ENCODE peak calls at places on chromosomes 7 and 10, in seven cellular contexts. M is heart left ventricle, O is foreskin fibroblast, L is Peyer's patch, D is cardiac fibroblast, K is mammary epithelial cell, J is RWPE2. I is an unnamed sample.

GRCh38 chr7:73519867-73520672 is 2.0 kb downstream of the BAZ1B start:
- DNase-seq in M (no peak), O (no peak), L (no peak), D (peak; percentile 25), K (peak; percentile 4), J (peak; percentile 12), I (no peak)

GRCh38 chr7:37643876-37644275 is 39.7 kb upstream of the GPR141 start:
- DNase-seq in M (no peak), O (no peak), L (no peak), D (no peak), K (no peak), J (no peak), I (no peak)

GRCh38 chr10:77641344-77641743 is 3.7 kb upstream of the KCNMA1 start:
- DNase-seq in M (no peak), O (no peak), L (no peak), D (no peak), K (no peak), J (no peak), I (no peak)

GRCh38 chr10:81918766-81919165 is 43.8 kb downstream of the NRG3 start:
- DNase-seq in M (no peak), O (no peak), L (no peak), D (no peak), K (no peak), J (no peak), I (no peak)

GRCh38 chr10:124741922-124742417 is 2.2 kb downstream of the FAM53B start:
- DNase-seq in M (peak; percentile 45), O (no peak), L (peak; percentile 76), D (no peak), K (peak; percentile 14), J (no peak), I (no peak)

GRCh38 chr7:98085674-98086073 is 21.0 kb upstream of the LMTK2 start:
- DNase-seq in M (no peak), O (no peak), L (no peak), D (no peak), K (peak; percentile 23), J (no peak), I (no peak)

GRCh38 chr10:71448146-71448545 is 51.4 kb downstream of the CDH23 start:
- DNase-seq in M (no peak), O (no peak), L (no peak), D (no peak), K (no peak), J (no peak), I (no peak)

GRCh38 chr10:3812141-3812540 is 27.1 kb upstream of the KLF6 start:
- DNase-seq in M (no peak), O (no peak), L (no peak), D (no peak), K (no peak), J (no peak), I (no peak)

GRCh38 chr10:91424016-91424415 is 13.9 kb downstream of the HECTD2 start:
- DNase-seq in M (no peak), O (no peak), L (no peak), D (peak; percentile 33), K (peak; percentile 40), J (no peak), I (no peak)

GRCh38 chr10:28036587-28036986 is 37.7 kb upstream of the ODAD2 start:
- DNase-seq in M (no peak), O (peak; percentile 47), L (no peak), D (no peak), K (no peak), J (no peak), I (peak; percentile 66)

GRCh38 chr7:78605131-78605530 is 806.6 kb downstream of the PHTF2 start:
- DNase-seq in M (no peak), O (peak; percentile 4), L (no peak), D (peak; percentile 33), K (no peak), J (no peak), I (no peak)

GRCh38 chr10:86265236-86265876 is 101.2 kb downstream of the GRID1 start:
- DNase-seq in M (no peak), O (no peak), L (peak; percentile 9), D (no peak), K (no peak), J (peak; percentile 6), I (no peak)

GRCh38 chr10:56346845-56347415 is 14.1 kb downstream of the ZWINT start:
- DNase-seq in M (no peak), O (no peak), L (no peak), D (peak; percentile 24), K (peak; percentile 47), J (no peak), I (peak; percentile 9)

GRCh38 chr7:94223375-94224084 is 171.2 kb upstream of the COL1A2 start:
- DNase-seq in M (no peak), O (peak; percentile 50), L (no peak), D (peak; percentile 81), K (peak; percentile 67), J (no peak), I (no peak)

GRCh38 chr10:72056113-72056512 is 32.2 kb downstream of the SPOCK2 start:
- DNase-seq in M (no peak), O (no peak), L (no peak), D (no peak), K (no peak), J (no peak), I (no peak)

GRCh38 chr7:33053716-33054115 is 8.9 kb downstream of the NT5C3A start:
- DNase-seq in M (no peak), O (no peak), L (no peak), D (no peak), K (no peak), J (no peak), I (no peak)

GRCh38 chr7:36490335-36490940 is 100.8 kb downstream of the ANLN start:
- DNase-seq in M (no peak), O (no peak), L (no peak), D (peak; percentile 13), K (no peak), J (no peak), I (no peak)

GRCh38 chr7:92695308-92696261 is 105.4 kb upstream of the FAM133B start:
- DNase-seq in M (peak; percentile 38), O (peak; percentile 86), L (no peak), D (peak; percentile 91), K (peak; percentile 77), J (no peak), I (peak; percentile 76)

GRCh38 chr10:11150255-11150731 is 132.6 kb downstream of the CELF2 start:
- DNase-seq in M (no peak), O (no peak), L (no peak), D (no peak), K (no peak), J (no peak), I (no peak)

GRCh38 chr7:46713868-46714596 is 793.0 kb upstream of the IGFBP3 start:
- DNase-seq in M (peak; percentile 64), O (peak; percentile 54), L (no peak), D (no peak), K (no peak), J (no peak), I (no peak)

GRCh38 chr7:91883676-91884362 is 3.3 kb upstream of the MTERF1 start:
- DNase-seq in M (no peak), O (no peak), L (no peak), D (no peak), K (peak; percentile 21), J (no peak), I (no peak)

DNA sequence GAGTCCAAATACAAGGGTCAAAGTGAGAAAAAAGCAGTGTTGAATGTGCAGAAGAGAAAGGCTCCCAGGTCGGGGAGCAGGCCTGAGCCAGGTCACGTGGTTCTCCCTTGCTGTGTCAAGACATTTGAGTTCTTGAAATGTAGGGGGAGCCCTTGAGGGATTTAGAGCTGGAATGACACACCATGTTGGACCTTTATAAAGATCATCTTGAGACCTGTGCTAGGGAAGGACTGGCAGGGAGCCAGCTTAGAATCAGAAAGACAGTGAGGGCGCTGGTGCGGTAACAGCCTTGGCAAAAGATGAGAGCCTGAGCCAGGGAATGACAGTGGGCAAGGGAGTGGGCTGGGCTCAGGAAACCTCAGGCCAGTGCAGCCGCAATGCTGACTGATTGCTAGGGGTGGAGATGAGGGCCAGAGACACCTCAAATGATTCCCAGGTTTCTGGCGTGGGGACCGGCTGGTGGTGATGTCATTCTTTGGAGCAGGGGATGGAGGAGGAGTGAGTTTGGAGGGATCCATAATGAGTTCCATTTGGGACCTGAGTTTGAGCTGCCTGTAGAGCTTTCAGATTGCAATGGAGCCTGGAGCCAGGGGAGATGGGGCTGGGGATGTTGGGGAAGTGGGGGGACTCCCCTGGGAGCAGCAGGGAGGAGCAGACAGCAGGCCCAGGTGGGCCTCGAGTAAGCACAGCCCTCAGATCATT is 120.2 kb downstream of the PTPN20 start:
- DNase-seq in M (peak; percentile 26), O (no peak), L (no peak), D (peak; percentile 13), K (peak; percentile 16), J (no peak), I (no peak)
- TF ChIP-seq CTCF in M (no peak), O (no peak), L (no peak), D (no peak), K (no peak), J (no peak), I (no peak)

GRCh38 chr10:114575417-114576131 is 82.5 kb downstream of the ABLIM1 start:
- DNase-seq in M (no peak), O (no peak), L (no peak), D (no peak), K (peak; percentile 32), J (no peak), I (no peak)
- H3K4me3 ChIP-seq in M (no peak overlapping the region), O (no peak overlapping the region), L (no peak overlapping the region), D (no peak overlapping the region), K (no peak overlapping the region), J (no peak overlapping the region), I (no peak overlapping the region)

DNA sequence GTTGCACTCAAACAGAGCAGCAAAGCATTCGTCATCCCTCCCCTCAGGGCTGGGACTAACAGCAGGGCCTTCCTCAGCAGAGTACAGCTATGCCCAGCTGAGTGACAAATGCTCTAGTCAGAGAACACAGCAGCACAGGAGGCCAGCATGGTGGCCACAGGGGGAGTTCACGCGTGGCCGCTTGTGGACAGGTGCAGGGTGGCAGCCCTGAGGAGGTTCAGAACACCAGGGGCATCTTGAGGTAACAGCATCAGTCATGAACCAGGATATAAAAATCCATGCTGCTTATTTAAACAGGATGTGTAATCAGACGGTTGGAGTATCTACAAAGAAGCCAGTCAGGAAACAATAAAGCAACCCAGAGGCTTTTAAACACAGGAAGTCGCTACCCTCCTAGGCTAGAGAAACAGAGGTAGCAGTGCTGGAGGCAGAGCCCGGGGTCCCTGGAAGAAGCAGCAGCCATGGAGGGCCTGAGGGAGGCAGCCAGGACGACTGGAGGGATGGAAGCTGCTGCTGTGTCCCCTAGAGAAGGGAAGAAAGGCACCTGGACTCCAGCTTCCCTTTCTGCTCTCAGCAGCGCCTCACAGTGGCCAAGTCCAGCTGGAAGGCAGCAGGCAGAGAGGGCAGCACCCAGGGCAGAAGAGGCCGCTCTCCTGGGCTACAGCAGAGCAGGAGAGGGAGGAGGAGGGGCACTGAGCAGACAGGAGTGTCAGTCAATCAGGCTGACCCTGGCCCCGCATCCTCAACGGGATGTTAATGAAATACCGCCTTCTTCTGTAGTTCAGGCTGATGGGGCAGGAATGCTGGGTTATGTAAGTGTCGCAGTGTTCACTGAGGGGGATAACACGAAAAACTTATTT is 70.8 kb upstream of the UCN3 start:
- DNase-seq in M (peak; percentile 34), O (peak; percentile 59), L (peak; percentile 49), D (peak; percentile 68), K (peak; percentile 32), J (no peak), I (no peak)
- TF ChIP-seq CTCF in M (peak; percentile 38), O (peak; percentile 58), L (peak; percentile 53), D (peak; percentile 72), K (peak; percentile 44), J (peak; percentile 21), I (peak; percentile 61)

GRCh38 chr7:155805826-155806095 is 6.5 kb downstream of the SHH start:
- DNase-seq in M (no peak), O (no peak), L (no peak), D (no peak), K (no peak), J (no peak), I (no peak)
- H3K4me3 ChIP-seq in M (peak overlapping the region; percentile 12), O (peak overlapping the region; percentile 36), L (peak overlapping the region; percentile 42), D (peak overlapping the region; percentile 41), K (peak overlapping the region; percentile 21), J (peak overlapping the region; percentile 25), I (peak overlapping the region; percentile 25)

GRCh38 chr7:68276725-68277124 is 1280.1 kb downstream of the TYW1 start:
- DNase-seq in M (no peak), O (no peak), L (no peak), D (no peak), K (no peak), J (no peak), I (no peak)
- TF ChIP-seq CTCF in M (no peak), O (no peak), L (no peak), D (no peak), K (no peak), J (no peak), I (no peak)

I was measured in BJ.